ENCODE peak calls at places on chromosome 1, in four cellular contexts. One of them, this sample, is unnamed. For H3K4me1, the result is how much of the 10 kb centered on the place peaks cover.

GRCh38 chr1:228697209-228698016 is 37.9 kb upstream of the RHOU start:
- DNase-seq in suprapubic skin: peak
- DNase-seq in psoas muscle: peak
- DNase-seq in adrenal gland: peak
- DNase-seq in this sample: no peak

GRCh38 chr1:54798206-54798605 is 2.9 kb downstream of the TTC22 start:
- DNase-seq in psoas muscle: no peak
- DNase-seq in adrenal gland: no peak
- DNase-seq in suprapubic skin: peak
- DNase-seq in this sample: no peak

GRCh38 chr1:201883786-201884185 is 4.9 kb upstream of the SHISA4 start:
- DNase-seq in psoas muscle: peak
- DNase-seq in adrenal gland: peak
- DNase-seq in suprapubic skin: no peak
- DNase-seq in this sample: no peak

GRCh38 chr1:162357681-162358266 is 18.9 kb downstream of the SPATA46 start:
- DNase-seq in psoas muscle: no peak
- DNase-seq in suprapubic skin: no peak
- DNase-seq in adrenal gland: no peak
- DNase-seq in this sample: no peak

GRCh38 chr1:41646186-41646585 is 161.7 kb upstream of the EDN2 start:
- DNase-seq in adrenal gland: no peak
- DNase-seq in psoas muscle: no peak
- DNase-seq in suprapubic skin: no peak
- DNase-seq in this sample: no peak

GRCh38 chr1:8733463-8733862 is 84.0 kb downstream of the RERE start:
- DNase-seq in suprapubic skin: no peak
- DNase-seq in adrenal gland: no peak
- DNase-seq in psoas muscle: peak
- DNase-seq in this sample: no peak

GRCh38 chr1:172351761-172352161 is 68.7 kb upstream of the C1orf105 start:
- DNase-seq in adrenal gland: no peak
- DNase-seq in psoas muscle: no peak
- DNase-seq in suprapubic skin: no peak
- DNase-seq in this sample: no peak

GRCh38 chr1:209988706-209989105 is 50.7 kb downstream of the SYT14 start:
- DNase-seq in psoas muscle: no peak
- DNase-seq in adrenal gland: no peak
- DNase-seq in suprapubic skin: no peak
- DNase-seq in this sample: no peak

GRCh38 chr1:16975838-16976237 is 4.6 kb downstream of the MFAP2 start:
- DNase-seq in suprapubic skin: no peak
- DNase-seq in adrenal gland: no peak
- DNase-seq in psoas muscle: no peak
- DNase-seq in this sample: no peak

GRCh38 chr1:82778612-82779011 is 977.9 kb downstream of the ADGRL2 start:
- DNase-seq in psoas muscle: no peak
- DNase-seq in suprapubic skin: no peak
- DNase-seq in adrenal gland: no peak
- DNase-seq in this sample: no peak

GRCh38 chr1:245742891-245743290 is 588.1 kb downstream of the KIF26B start:
- DNase-seq in adrenal gland: no peak
- DNase-seq in suprapubic skin: no peak
- DNase-seq in psoas muscle: no peak
- DNase-seq in this sample: no peak

GRCh38 chr1:228358039-228358763 is 48.4 kb downstream of the TRIM11 start:
- DNase-seq in psoas muscle: no peak
- DNase-seq in adrenal gland: no peak
- DNase-seq in suprapubic skin: no peak
- DNase-seq in this sample: no peak

GRCh38 chr1:201970334-201971159 is 11.9 kb upstream of the RNPEP start:
- DNase-seq in adrenal gland: no peak
- DNase-seq in psoas muscle: no peak
- DNase-seq in suprapubic skin: no peak
- DNase-seq in this sample: no peak

GRCh38 chr1:27137544-27138075 is 17.3 kb downstream of the SLC9A1 start:
- DNase-seq in psoas muscle: no peak
- DNase-seq in suprapubic skin: peak
- DNase-seq in adrenal gland: peak
- DNase-seq in this sample: no peak
- H3K4me1 ChIP-seq in psoas muscle: half or more
- H3K4me1 ChIP-seq in suprapubic skin: half or more
- H3K4me1 ChIP-seq in adrenal gland: under half
- H3K4me1 ChIP-seq in this sample: under half

GRCh38 chr1:10720635-10721034 is 75.8 kb downstream of the CASZ1 start:
- DNase-seq in suprapubic skin: no peak
- DNase-seq in adrenal gland: no peak
- DNase-seq in psoas muscle: no peak
- DNase-seq in this sample: no peak
- H3K4me1 ChIP-seq in suprapubic skin: half or more
- H3K4me1 ChIP-seq in adrenal gland: under half
- H3K4me1 ChIP-seq in psoas muscle: half or more
- H3K4me1 ChIP-seq in this sample: under half

GRCh38 chr1:154492115-154492514 is 9.9 kb upstream of the TDRD10 start:
- DNase-seq in adrenal gland: no peak
- DNase-seq in suprapubic skin: no peak
- DNase-seq in psoas muscle: no peak
- DNase-seq in this sample: no peak

GRCh38 chr1:154495496-154496273 is 6.3 kb upstream of the TDRD10 start:
- DNase-seq in adrenal gland: no peak
- DNase-seq in suprapubic skin: no peak
- DNase-seq in psoas muscle: no peak
- DNase-seq in this sample: no peak

GRCh38 chr1:154496381-154496780 is 5.6 kb upstream of the TDRD10 start:
- DNase-seq in adrenal gland: no peak
- DNase-seq in psoas muscle: no peak
- DNase-seq in suprapubic skin: no peak
- DNase-seq in this sample: no peak

GRCh38 chr1:154490327-154490726 is 11.7 kb upstream of the TDRD10 start:
- DNase-seq in adrenal gland: no peak
- DNase-seq in suprapubic skin: no peak
- DNase-seq in psoas muscle: no peak
- DNase-seq in this sample: no peak

DNA sequence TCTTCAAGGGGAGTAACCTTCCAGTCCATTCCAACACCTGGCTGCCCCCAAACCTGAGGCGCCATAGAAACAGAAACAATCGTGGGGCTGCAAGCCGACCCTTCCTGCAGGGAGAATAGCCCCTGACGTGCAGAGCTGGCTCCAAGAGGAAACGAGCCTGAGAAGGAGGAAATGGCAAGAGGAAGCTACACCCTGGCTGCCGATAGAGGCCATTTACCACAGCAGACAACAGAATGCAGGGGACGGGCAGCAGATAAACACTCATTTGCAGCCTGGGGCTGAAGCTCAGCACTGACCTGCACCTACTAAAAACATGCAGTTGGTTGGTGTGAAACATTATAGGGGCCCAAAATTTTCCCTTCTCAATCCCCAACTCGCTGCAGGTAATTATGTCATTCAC is 8.7 kb upstream of the TDRD10 start:
- DNase-seq in suprapubic skin: no peak
- DNase-seq in adrenal gland: no peak
- DNase-seq in psoas muscle: peak
- DNase-seq in this sample: no peak
- H3K4me1 ChIP-seq in suprapubic skin: under half
- H3K4me1 ChIP-seq in adrenal gland: under half
- H3K4me1 ChIP-seq in psoas muscle: under half
- H3K4me1 ChIP-seq in this sample: under half

GRCh38 chr1:1307261-1307907 is 346 bp downstream of the ACAP3 start:
- DNase-seq in suprapubic skin: no peak
- DNase-seq in adrenal gland: peak
- DNase-seq in psoas muscle: peak
- DNase-seq in this sample: no peak
- H3K4me1 ChIP-seq in suprapubic skin: half or more
- H3K4me1 ChIP-seq in adrenal gland: under half
- H3K4me1 ChIP-seq in psoas muscle: under half
- H3K4me1 ChIP-seq in this sample: under half